ENCODE peak calls at places on chromosomes 3 and 15, in eight cellular contexts. One of them, this sample, is unnamed.
A peak's percentile ranks its signal among the peaks of the same experiment; 100 is the strongest.

GRCh38 chr3:119322021-119322522 is 27.9 kb downstream of the ARHGAP31 start:
- DNase-seq in NCI-H1436: no peak
- DNase-seq in psoas muscle: no peak
- DNase-seq in aorta: no peak
- DNase-seq in right cardiac atrium: no peak
- DNase-seq in fibroblast of gingiva: no peak
- DNase-seq in Calu3: no peak
- DNase-seq in activated CD8-positive, alpha-beta T cell treated with anti-CD3 and anti-CD28 coated beads, Interleukin-2, amount 10 ng/mL, durations not matched to agents 7 days and 5 days: no peak
- DNase-seq in this sample: no peak

GRCh38 chr3:10746001-10746400 is 70.0 kb upstream of the SLC6A11 start:
- DNase-seq in NCI-H1436: no peak
- DNase-seq in psoas muscle: no peak
- DNase-seq in aorta: no peak
- DNase-seq in right cardiac atrium: no peak
- DNase-seq in fibroblast of gingiva: no peak
- DNase-seq in Calu3: no peak
- DNase-seq in activated CD8-positive, alpha-beta T cell treated with anti-CD3 and anti-CD28 coated beads, Interleukin-2, amount 10 ng/mL, durations not matched to agents 7 days and 5 days: no peak
- DNase-seq in this sample: no peak

GRCh38 chr15:41936649-41937567 is 35.4 kb downstream of the EHD4 start:
- DNase-seq in NCI-H1436: no peak
- DNase-seq in psoas muscle: peak; percentile 51
- DNase-seq in aorta: no peak
- DNase-seq in right cardiac atrium: peak; percentile 78
- DNase-seq in fibroblast of gingiva: no peak
- DNase-seq in Calu3: no peak
- DNase-seq in activated CD8-positive, alpha-beta T cell treated with anti-CD3 and anti-CD28 coated beads, Interleukin-2, amount 10 ng/mL, durations not matched to agents 7 days and 5 days: peak; percentile 83
- DNase-seq in this sample: no peak

GRCh38 chr15:68816158-68816557 is 4.5 kb downstream of the ANP32A start:
- DNase-seq in NCI-H1436: no peak
- DNase-seq in psoas muscle: no peak
- DNase-seq in aorta: no peak
- DNase-seq in right cardiac atrium: no peak
- DNase-seq in fibroblast of gingiva: no peak
- DNase-seq in Calu3: no peak
- DNase-seq in activated CD8-positive, alpha-beta T cell treated with anti-CD3 and anti-CD28 coated beads, Interleukin-2, amount 10 ng/mL, durations not matched to agents 7 days and 5 days: no peak
- DNase-seq in this sample: no peak

GRCh38 chr3:61562810-61563613 is 1.6 kb downstream of the PTPRG start:
- DNase-seq in NCI-H1436: no peak
- DNase-seq in psoas muscle: peak; percentile 50
- DNase-seq in aorta: peak; percentile 83
- DNase-seq in right cardiac atrium: peak; percentile 81
- DNase-seq in fibroblast of gingiva: peak; percentile 39
- DNase-seq in Calu3: no peak
- DNase-seq in activated CD8-positive, alpha-beta T cell treated with anti-CD3 and anti-CD28 coated beads, Interleukin-2, amount 10 ng/mL, durations not matched to agents 7 days and 5 days: no peak
- DNase-seq in this sample: no peak

GRCh38 chr15:31216210-31216911 is 110.3 kb upstream of the KLF13 start:
- DNase-seq in NCI-H1436: peak; percentile 65
- DNase-seq in psoas muscle: peak; percentile 87
- DNase-seq in aorta: peak; percentile 88
- DNase-seq in right cardiac atrium: peak; percentile 98
- DNase-seq in fibroblast of gingiva: peak; percentile 84
- DNase-seq in Calu3: peak; percentile 28
- DNase-seq in activated CD8-positive, alpha-beta T cell treated with anti-CD3 and anti-CD28 coated beads, Interleukin-2, amount 10 ng/mL, durations not matched to agents 7 days and 5 days: peak; percentile 80
- DNase-seq in this sample: peak; percentile 92

GRCh38 chr15:43941555-43941954 is 114.8 kb downstream of the WDR76 start:
- DNase-seq in NCI-H1436: no peak
- DNase-seq in psoas muscle: no peak
- DNase-seq in aorta: no peak
- DNase-seq in right cardiac atrium: no peak
- DNase-seq in fibroblast of gingiva: no peak
- DNase-seq in Calu3: no peak
- DNase-seq in activated CD8-positive, alpha-beta T cell treated with anti-CD3 and anti-CD28 coated beads, Interleukin-2, amount 10 ng/mL, durations not matched to agents 7 days and 5 days: no peak
- DNase-seq in this sample: no peak

GRCh38 chr15:63135281-63135680 is 13.6 kb downstream of the LACTB start:
- DNase-seq in NCI-H1436: no peak
- DNase-seq in psoas muscle: no peak
- DNase-seq in aorta: no peak
- DNase-seq in right cardiac atrium: no peak
- DNase-seq in fibroblast of gingiva: peak; percentile 62
- DNase-seq in Calu3: no peak
- DNase-seq in activated CD8-positive, alpha-beta T cell treated with anti-CD3 and anti-CD28 coated beads, Interleukin-2, amount 10 ng/mL, durations not matched to agents 7 days and 5 days: no peak
- DNase-seq in this sample: no peak

GRCh38 chr15:55897560-55898336 is 95.7 kb downstream of the NEDD4 start:
- DNase-seq in NCI-H1436: no peak
- DNase-seq in psoas muscle: peak; percentile 47
- DNase-seq in aorta: peak; percentile 77
- DNase-seq in right cardiac atrium: peak; percentile 79
- DNase-seq in fibroblast of gingiva: peak; percentile 52
- DNase-seq in Calu3: peak; percentile 70
- DNase-seq in activated CD8-positive, alpha-beta T cell treated with anti-CD3 and anti-CD28 coated beads, Interleukin-2, amount 10 ng/mL, durations not matched to agents 7 days and 5 days: peak; percentile 31
- DNase-seq in this sample: peak; percentile 61

GRCh38 chr15:38695249-38696119 is 130.9 kb upstream of the RASGRP1 start:
- DNase-seq in NCI-H1436: no peak
- DNase-seq in psoas muscle: no peak
- DNase-seq in aorta: no peak
- DNase-seq in right cardiac atrium: no peak
- DNase-seq in fibroblast of gingiva: no peak
- DNase-seq in Calu3: no peak
- DNase-seq in activated CD8-positive, alpha-beta T cell treated with anti-CD3 and anti-CD28 coated beads, Interleukin-2, amount 10 ng/mL, durations not matched to agents 7 days and 5 days: no peak
- DNase-seq in this sample: no peak

GRCh38 chr3:12049675-12050074 is 45.5 kb downstream of the SYN2 start:
- DNase-seq in NCI-H1436: no peak
- DNase-seq in psoas muscle: no peak
- DNase-seq in aorta: no peak
- DNase-seq in right cardiac atrium: no peak
- DNase-seq in fibroblast of gingiva: no peak
- DNase-seq in Calu3: no peak
- DNase-seq in activated CD8-positive, alpha-beta T cell treated with anti-CD3 and anti-CD28 coated beads, Interleukin-2, amount 10 ng/mL, durations not matched to agents 7 days and 5 days: no peak
- DNase-seq in this sample: no peak

GRCh38 chr15:54660356-54660755 is 536.4 kb downstream of the RSL24D1 start:
- DNase-seq in NCI-H1436: no peak
- DNase-seq in psoas muscle: no peak
- DNase-seq in aorta: no peak
- DNase-seq in right cardiac atrium: no peak
- DNase-seq in fibroblast of gingiva: no peak
- DNase-seq in Calu3: no peak
- DNase-seq in activated CD8-positive, alpha-beta T cell treated with anti-CD3 and anti-CD28 coated beads, Interleukin-2, amount 10 ng/mL, durations not matched to agents 7 days and 5 days: no peak
- DNase-seq in this sample: no peak

GRCh38 chr3:38554127-38554827 is 58.1 kb downstream of the EXOG start:
- DNase-seq in NCI-H1436: no peak
- DNase-seq in psoas muscle: no peak
- DNase-seq in aorta: peak; percentile 48
- DNase-seq in right cardiac atrium: no peak
- DNase-seq in fibroblast of gingiva: no peak
- DNase-seq in Calu3: no peak
- DNase-seq in activated CD8-positive, alpha-beta T cell treated with anti-CD3 and anti-CD28 coated beads, Interleukin-2, amount 10 ng/mL, durations not matched to agents 7 days and 5 days: no peak
- DNase-seq in this sample: peak; percentile 31

GRCh38 chr3:32045091-32045964 is 61.1 kb upstream of the GPD1L start:
- DNase-seq in NCI-H1436: no peak
- DNase-seq in psoas muscle: no peak
- DNase-seq in aorta: no peak
- DNase-seq in right cardiac atrium: peak; percentile 57
- DNase-seq in fibroblast of gingiva: peak; percentile 90
- DNase-seq in Calu3: peak; percentile 66
- DNase-seq in activated CD8-positive, alpha-beta T cell treated with anti-CD3 and anti-CD28 coated beads, Interleukin-2, amount 10 ng/mL, durations not matched to agents 7 days and 5 days: no peak
- DNase-seq in this sample: no peak

GRCh38 chr15:93121089-93121488 is 32.1 kb upstream of the RGMA start:
- DNase-seq in NCI-H1436: no peak
- DNase-seq in psoas muscle: no peak
- DNase-seq in aorta: no peak
- DNase-seq in right cardiac atrium: no peak
- DNase-seq in fibroblast of gingiva: no peak
- DNase-seq in Calu3: no peak
- DNase-seq in activated CD8-positive, alpha-beta T cell treated with anti-CD3 and anti-CD28 coated beads, Interleukin-2, amount 10 ng/mL, durations not matched to agents 7 days and 5 days: no peak
- DNase-seq in this sample: no peak

GRCh38 chr3:119257654-119258410 is 17.2 kb upstream of the B4GALT4 start:
- DNase-seq in NCI-H1436: no peak
- DNase-seq in psoas muscle: no peak
- DNase-seq in aorta: peak; percentile 45
- DNase-seq in right cardiac atrium: no peak
- DNase-seq in fibroblast of gingiva: peak; percentile 60
- DNase-seq in Calu3: peak; percentile 27
- DNase-seq in activated CD8-positive, alpha-beta T cell treated with anti-CD3 and anti-CD28 coated beads, Interleukin-2, amount 10 ng/mL, durations not matched to agents 7 days and 5 days: no peak
- DNase-seq in this sample: no peak

GRCh38 chr3:13599887-13600450 is 51.0 kb downstream of the FBLN2 start:
- DNase-seq in NCI-H1436: no peak
- DNase-seq in psoas muscle: no peak
- DNase-seq in aorta: peak; percentile 56
- DNase-seq in right cardiac atrium: peak; percentile 39
- DNase-seq in fibroblast of gingiva: no peak
- DNase-seq in Calu3: no peak
- DNase-seq in activated CD8-positive, alpha-beta T cell treated with anti-CD3 and anti-CD28 coated beads, Interleukin-2, amount 10 ng/mL, durations not matched to agents 7 days and 5 days: no peak
- DNase-seq in this sample: no peak

GRCh38 chr3:105504440-105504951 is 137.8 kb downstream of the ALCAM start:
- DNase-seq in NCI-H1436: no peak
- DNase-seq in psoas muscle: no peak
- DNase-seq in aorta: peak; percentile 53
- DNase-seq in right cardiac atrium: no peak
- DNase-seq in fibroblast of gingiva: no peak
- DNase-seq in Calu3: no peak
- DNase-seq in activated CD8-positive, alpha-beta T cell treated with anti-CD3 and anti-CD28 coated beads, Interleukin-2, amount 10 ng/mL, durations not matched to agents 7 days and 5 days: no peak
- DNase-seq in this sample: no peak

This sample was measured in sciatic nerve.